ENCODE peak calls at places on chromosome X, in five cellular contexts. One of them, this sample, is unnamed.

GRCh38 chrX:153469811-153470410 is 465 bp downstream of the HAUS7 start:
- DNase-seq in adrenal gland: peak
- DNase-seq in A549: no peak
- DNase-seq in gastrocnemius medialis: peak
- DNase-seq in breast epithelium: no peak
- DNase-seq in this sample: peak

GRCh38 chrX:17584248-17584681 is 153.0 kb upstream of the SCML1 start:
- DNase-seq in gastrocnemius medialis: no peak
- DNase-seq in breast epithelium: no peak
- DNase-seq in adrenal gland: no peak
- DNase-seq in A549: peak
- DNase-seq in this sample: no peak

GRCh38 chrX:71195959-71196727 is 26.9 kb upstream of the GJB1 start:
- DNase-seq in breast epithelium: no peak
- DNase-seq in A549: no peak
- DNase-seq in gastrocnemius medialis: no peak
- DNase-seq in adrenal gland: no peak
- DNase-seq in this sample: no peak

GRCh38 chrX:70398899-70399298 is 24.2 kb upstream of the GDPD2 start:
- DNase-seq in gastrocnemius medialis: no peak
- DNase-seq in breast epithelium: no peak
- DNase-seq in A549: peak
- DNase-seq in adrenal gland: no peak
- DNase-seq in this sample: no peak

GRCh38 chrX:106752101-106752678 is 25.7 kb downstream of the RNF128 start:
- DNase-seq in adrenal gland: no peak
- DNase-seq in A549: peak
- DNase-seq in gastrocnemius medialis: no peak
- DNase-seq in breast epithelium: no peak
- DNase-seq in this sample: no peak

GRCh38 chrX:31652651-31653050 is 580.8 kb upstream of the FTHL17 start:
- DNase-seq in breast epithelium: no peak
- DNase-seq in gastrocnemius medialis: no peak
- DNase-seq in A549: no peak
- DNase-seq in adrenal gland: no peak
- DNase-seq in this sample: no peak

GRCh38 chrX:124993735-124994134 is 325.9 kb upstream of the TEX13C start:
- DNase-seq in adrenal gland: no peak
- DNase-seq in A549: no peak
- DNase-seq in gastrocnemius medialis: no peak
- DNase-seq in breast epithelium: no peak
- DNase-seq in this sample: no peak

GRCh38 chrX:53794181-53794580 is 107.7 kb upstream of the HUWE1 start:
- DNase-seq in breast epithelium: no peak
- DNase-seq in gastrocnemius medialis: no peak
- DNase-seq in A549: no peak
- DNase-seq in adrenal gland: no peak
- DNase-seq in this sample: no peak

GRCh38 chrX:9352683-9353430 is 112.0 kb upstream of the TBL1X start:
- DNase-seq in adrenal gland: peak
- DNase-seq in gastrocnemius medialis: peak
- DNase-seq in breast epithelium: no peak
- DNase-seq in A549: peak
- DNase-seq in this sample: no peak

GRCh38 chrX:64571011-64571410 is 175.8 kb upstream of the MTMR8 start:
- DNase-seq in breast epithelium: no peak
- DNase-seq in adrenal gland: no peak
- DNase-seq in gastrocnemius medialis: no peak
- DNase-seq in A549: no peak
- DNase-seq in this sample: no peak

GRCh38 chrX:108312938-108313337 is 125.3 kb downstream of the COL4A6 start:
- DNase-seq in A549: peak
- DNase-seq in breast epithelium: peak
- DNase-seq in gastrocnemius medialis: peak
- DNase-seq in adrenal gland: peak
- DNase-seq in this sample: peak

GRCh38 chrX:46620505-46620904 is 46.9 kb downstream of the CHST7 start:
- DNase-seq in gastrocnemius medialis: no peak
- DNase-seq in breast epithelium: no peak
- DNase-seq in A549: no peak
- DNase-seq in adrenal gland: no peak
- DNase-seq in this sample: no peak

GRCh38 chrX:103467156-103467555 is 52.1 kb downstream of the RAB40A start:
- DNase-seq in gastrocnemius medialis: no peak
- DNase-seq in A549: no peak
- DNase-seq in breast epithelium: no peak
- DNase-seq in adrenal gland: no peak
- DNase-seq in this sample: no peak

GRCh38 chrX:153297376-153297775 is 24.2 kb downstream of the PNMA6F start:
- DNase-seq in gastrocnemius medialis: no peak
- DNase-seq in breast epithelium: no peak
- DNase-seq in adrenal gland: no peak
- DNase-seq in A549: no peak
- DNase-seq in this sample: no peak

GRCh38 chrX:78111140-78111931 is 7.3 kb downstream of the PGK1 start:
- DNase-seq in A549: no peak
- DNase-seq in breast epithelium: no peak
- DNase-seq in adrenal gland: peak
- DNase-seq in gastrocnemius medialis: no peak
- DNase-seq in this sample: no peak

GRCh38 chrX:68693481-68694410 is 46.3 kb downstream of the STARD8 start:
- DNase-seq in gastrocnemius medialis: peak
- DNase-seq in adrenal gland: peak
- DNase-seq in breast epithelium: no peak
- DNase-seq in A549: no peak
- DNase-seq in this sample: peak
- TF ChIP-seq POLR2A in gastrocnemius medialis: peak
- TF ChIP-seq POLR2A in adrenal gland: peak
- TF ChIP-seq POLR2A in breast epithelium: no peak
- TF ChIP-seq POLR2A in A549: no peak
- TF ChIP-seq POLR2A in this sample: peak

GRCh38 chrX:79588233-79588632 is 221.1 kb upstream of the ITM2A start:
- DNase-seq in gastrocnemius medialis: no peak
- DNase-seq in adrenal gland: no peak
- DNase-seq in A549: no peak
- DNase-seq in breast epithelium: no peak
- DNase-seq in this sample: no peak

GRCh38 chrX:79592259-79592658 is 225.1 kb upstream of the ITM2A start:
- DNase-seq in A549: no peak
- DNase-seq in gastrocnemius medialis: no peak
- DNase-seq in breast epithelium: no peak
- DNase-seq in adrenal gland: no peak
- DNase-seq in this sample: no peak
- TF ChIP-seq POLR2A in A549: no peak
- TF ChIP-seq POLR2A in gastrocnemius medialis: no peak
- TF ChIP-seq POLR2A in breast epithelium: no peak
- TF ChIP-seq POLR2A in adrenal gland: no peak
- TF ChIP-seq POLR2A in this sample: no peak

GRCh38 chrX:117120700-117121099 is 657.9 kb upstream of the CT83 start:
- DNase-seq in breast epithelium: no peak
- DNase-seq in A549: no peak
- DNase-seq in gastrocnemius medialis: no peak
- DNase-seq in adrenal gland: no peak
- DNase-seq in this sample: no peak
- TF ChIP-seq POLR2A in breast epithelium: no peak
- TF ChIP-seq POLR2A in A549: no peak
- TF ChIP-seq POLR2A in gastrocnemius medialis: no peak
- TF ChIP-seq POLR2A in adrenal gland: no peak
- TF ChIP-seq POLR2A in this sample: no peak

GRCh38 chrX:129655547-129656248 is 942 bp upstream of the APLN start:
- DNase-seq in A549: peak
- DNase-seq in breast epithelium: no peak
- DNase-seq in adrenal gland: no peak
- DNase-seq in gastrocnemius medialis: no peak
- DNase-seq in this sample: no peak

GRCh38 chrX:129653181-129653984 is 1.4 kb downstream of the APLN start:
- DNase-seq in adrenal gland: peak
- DNase-seq in A549: no peak
- DNase-seq in breast epithelium: no peak
- DNase-seq in gastrocnemius medialis: peak
- DNase-seq in this sample: no peak

GRCh38 chrX:129653985-129654651 is 638 bp downstream of the APLN start:
- DNase-seq in breast epithelium: no peak
- DNase-seq in A549: peak
- DNase-seq in gastrocnemius medialis: no peak
- DNase-seq in adrenal gland: no peak
- DNase-seq in this sample: peak

GRCh38 chrX:129652565-129653169 is 2.1 kb downstream of the APLN start:
- DNase-seq in breast epithelium: no peak
- DNase-seq in adrenal gland: no peak
- DNase-seq in A549: no peak
- DNase-seq in gastrocnemius medialis: no peak
- DNase-seq in this sample: no peak

GRCh38 chrX:129654652-129655546 is at the start of gene APLN:
- DNase-seq in breast epithelium: no peak
- DNase-seq in A549: no peak
- DNase-seq in adrenal gland: peak
- DNase-seq in gastrocnemius medialis: no peak
- DNase-seq in this sample: no peak
- TF ChIP-seq POLR2A in breast epithelium: no peak
- TF ChIP-seq POLR2A in A549: no peak
- TF ChIP-seq POLR2A in adrenal gland: peak
- TF ChIP-seq POLR2A in gastrocnemius medialis: no peak
- TF ChIP-seq POLR2A in this sample: no peak

GRCh38 chrX:135973548-135974278 is at the start of gene MMGT1:
- DNase-seq in adrenal gland: peak
- DNase-seq in breast epithelium: peak
- DNase-seq in gastrocnemius medialis: peak
- DNase-seq in A549: peak
- DNase-seq in this sample: peak
- TF ChIP-seq POLR2A in adrenal gland: peak
- TF ChIP-seq POLR2A in breast epithelium: peak
- TF ChIP-seq POLR2A in gastrocnemius medialis: peak
- TF ChIP-seq POLR2A in A549: peak
- TF ChIP-seq POLR2A in this sample: peak

GRCh38 chrX:83422836-83423235 is 85.3 kb upstream of the POU3F4 start:
- DNase-seq in breast epithelium: no peak
- DNase-seq in adrenal gland: no peak
- DNase-seq in A549: no peak
- DNase-seq in gastrocnemius medialis: no peak
- DNase-seq in this sample: no peak
- TF ChIP-seq POLR2A in breast epithelium: no peak
- TF ChIP-seq POLR2A in adrenal gland: no peak
- TF ChIP-seq POLR2A in A549: no peak
- TF ChIP-seq POLR2A in gastrocnemius medialis: no peak
- TF ChIP-seq POLR2A in this sample: no peak

DNA sequence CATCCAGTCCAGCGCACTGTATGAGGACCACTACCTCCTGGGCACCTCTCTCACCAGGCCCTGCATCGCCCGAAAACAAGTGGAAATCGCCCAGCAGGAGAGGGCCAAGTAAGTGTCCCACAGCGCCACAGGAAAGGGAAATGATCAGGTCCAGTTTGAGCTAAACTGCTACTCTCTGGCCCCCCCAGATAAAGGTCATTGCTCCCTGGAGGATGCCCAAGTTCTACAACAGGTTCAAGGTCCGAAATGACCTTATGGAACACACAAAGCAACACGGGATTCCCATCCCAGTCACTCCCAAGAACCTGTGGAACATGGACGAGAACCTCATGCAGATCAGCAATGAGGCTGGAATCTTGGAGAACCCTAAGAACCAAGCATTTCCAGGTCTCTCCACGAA is 104.1 kb downstream of the PLS3 start:
- DNase-seq in breast epithelium: no peak
- DNase-seq in adrenal gland: no peak
- DNase-seq in gastrocnemius medialis: no peak
- DNase-seq in A549: no peak
- DNase-seq in this sample: no peak
- TF ChIP-seq POLR2A in breast epithelium: no peak
- TF ChIP-seq POLR2A in adrenal gland: no peak
- TF ChIP-seq POLR2A in gastrocnemius medialis: no peak
- TF ChIP-seq POLR2A in A549: no peak
- TF ChIP-seq POLR2A in this sample: no peak

GRCh38 chrX:49053223-49054072 is 5.4 kb upstream of the CCDC120 start:
- DNase-seq in gastrocnemius medialis: no peak
- DNase-seq in A549: peak
- DNase-seq in adrenal gland: peak
- DNase-seq in breast epithelium: no peak
- DNase-seq in this sample: no peak
- TF ChIP-seq POLR2A in gastrocnemius medialis: no peak
- TF ChIP-seq POLR2A in A549: peak
- TF ChIP-seq POLR2A in adrenal gland: peak
- TF ChIP-seq POLR2A in breast epithelium: no peak
- TF ChIP-seq POLR2A in this sample: no peak

GRCh38 chrX:155216179-155216939 is at the start of gene VBP1:
- DNase-seq in adrenal gland: peak
- DNase-seq in gastrocnemius medialis: peak
- DNase-seq in breast epithelium: peak
- DNase-seq in A549: peak
- DNase-seq in this sample: peak
- TF ChIP-seq POLR2A in adrenal gland: no peak
- TF ChIP-seq POLR2A in gastrocnemius medialis: peak
- TF ChIP-seq POLR2A in breast epithelium: no peak
- TF ChIP-seq POLR2A in A549: peak
- TF ChIP-seq POLR2A in this sample: peak

DNA sequence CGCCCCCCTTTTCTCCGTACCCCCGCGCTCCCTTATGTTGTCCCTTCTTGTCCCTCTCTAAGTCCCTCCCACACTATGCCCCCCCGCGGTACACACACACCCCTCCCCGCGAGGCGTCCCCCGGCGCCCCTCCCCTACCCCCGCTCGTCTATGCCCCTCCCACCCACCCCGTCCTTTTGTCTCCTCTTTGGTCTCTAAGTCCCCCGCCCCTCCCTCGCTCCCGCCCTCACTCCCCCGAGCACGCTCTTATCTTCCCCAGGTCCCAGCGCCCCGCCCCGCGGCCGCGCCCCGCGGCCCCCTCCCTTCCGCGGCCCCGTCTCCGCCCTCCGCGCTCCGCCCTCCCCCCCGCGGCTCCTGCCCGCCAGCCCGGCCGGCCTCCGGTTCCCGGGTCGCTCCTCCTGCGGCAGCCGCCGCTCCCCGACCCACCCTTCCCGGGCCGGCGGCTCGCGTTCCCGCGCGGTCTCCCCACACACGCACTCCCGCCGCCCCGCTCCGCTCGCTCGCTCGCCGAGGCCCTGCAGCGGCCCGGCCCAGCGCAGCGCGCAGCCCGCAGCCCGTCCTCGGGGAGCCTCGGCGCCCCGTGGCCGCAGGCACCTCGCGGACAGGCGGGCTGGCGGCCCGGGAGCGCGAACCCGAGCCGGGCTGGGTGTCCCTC is 26.3 kb downstream of the UTP14A start:
- DNase-seq in adrenal gland: peak
- DNase-seq in gastrocnemius medialis: peak
- DNase-seq in A549: peak
- DNase-seq in breast epithelium: peak
- DNase-seq in this sample: peak
- TF ChIP-seq POLR2A in adrenal gland: no peak
- TF ChIP-seq POLR2A in gastrocnemius medialis: peak
- TF ChIP-seq POLR2A in A549: peak
- TF ChIP-seq POLR2A in breast epithelium: no peak
- TF ChIP-seq POLR2A in this sample: peak